ENCODE peak calls at places on chromosome 6, in five cellular contexts. Q, C, O, W and S are unnamed samples.

GRCh38 chr6:141965016-141965545 is 167.6 kb upstream of the GJE1 start:
- DNase-seq in Q (no peak), C (no peak), O (no peak), W (no peak), S (no peak)

GRCh38 chr6:139981810-139982550 is 607.5 kb upstream of the CITED2 start:
- DNase-seq in Q (peak), C (peak), O (no peak), W (no peak), S (no peak)

GRCh38 chr6:149696904-149697303 is 21.0 kb downstream of the LATS1 start:
- DNase-seq in Q (peak), C (no peak), O (no peak), W (no peak), S (no peak)

GRCh38 chr6:154721460-154721859 is 11.8 kb upstream of the SCAF8 start:
- DNase-seq in Q (peak), C (no peak), O (no peak), W (no peak), S (no peak)

GRCh38 chr6:166277021-166277420 is 31.2 kb downstream of the PRR18 start:
- DNase-seq in Q (no peak), C (no peak), O (no peak), W (no peak), S (no peak)

GRCh38 chr6:108341312-108341711 is 46.5 kb downstream of the AFG1L start:
- DNase-seq in Q (no peak), C (no peak), O (no peak), W (no peak), S (no peak)

GRCh38 chr6:4294636-4295035 is 159.3 kb upstream of the ECI2 start:
- DNase-seq in Q (no peak), C (no peak), O (no peak), W (no peak), S (no peak)

GRCh38 chr6:143060806-143061596 is at the start of gene AIG1:
- DNase-seq in Q (no peak), C (no peak), O (peak), W (no peak), S (peak)

GRCh38 chr6:88870728-88871330 is 92.6 kb downstream of the RNGTT start:
- DNase-seq in Q (peak), C (peak), O (peak), W (peak), S (peak)

GRCh38 chr6:87146363-87146762 is 9.0 kb upstream of the ZNF292 start:
- DNase-seq in Q (no peak), C (no peak), O (no peak), W (no peak), S (no peak)

GRCh38 chr6:93474733-93475179 is 55.4 kb upstream of the EPHA7 start:
- DNase-seq in Q (no peak), C (no peak), O (no peak), W (no peak), S (no peak)

GRCh38 chr6:46637933-46638332 is 14.7 kb downstream of the CYP39A1 start:
- DNase-seq in Q (no peak), C (no peak), O (no peak), W (no peak), S (no peak)

GRCh38 chr6:140636698-140637402 is 1262.4 kb upstream of the CITED2 start:
- DNase-seq in Q (no peak), C (no peak), O (no peak), W (peak), S (no peak)

GRCh38 chr6:135537782-135538301 is 40.3 kb upstream of the AHI1 start:
- DNase-seq in Q (peak), C (peak), O (no peak), W (no peak), S (no peak)

GRCh38 chr6:158410784-158411183 is 98.5 kb downstream of the TULP4 start:
- DNase-seq in Q (no peak), C (no peak), O (no peak), W (no peak), S (no peak)

GRCh38 chr6:37212268-37212667 is 42.3 kb downstream of the PIM1 start:
- DNase-seq in Q (no peak), C (no peak), O (no peak), W (no peak), S (no peak)

GRCh38 chr6:133761706-133762105 is 127.2 kb upstream of the TCF21 start:
- DNase-seq in Q (peak), C (no peak), O (no peak), W (no peak), S (no peak)

GRCh38 chr6:114084327-114084890 is 113.5 kb upstream of the HDAC2 start:
- DNase-seq in Q (no peak), C (no peak), O (no peak), W (no peak), S (no peak)

GRCh38 chr6:168155193-168155592 is 76.2 kb upstream of the FRMD1 start:
- DNase-seq in Q (peak), C (peak), O (no peak), W (no peak), S (no peak)

GRCh38 chr6:47258724-47259347 is 50.9 kb downstream of the TNFRSF21 start:
- DNase-seq in Q (no peak), C (no peak), O (no peak), W (no peak), S (peak)

GRCh38 chr6:20154778-20155177 is 57.5 kb downstream of the MBOAT1 start:
- DNase-seq in Q (no peak), C (no peak), O (no peak), W (no peak), S (no peak)

GRCh38 chr6:154865291-154865690 is 129.8 kb upstream of the TIAM2 start:
- DNase-seq in Q (peak), C (no peak), O (no peak), W (no peak), S (no peak)

GRCh38 chr6:72724545-72724944 is 102.7 kb downstream of the KCNQ5 start:
- DNase-seq in Q (no peak), C (no peak), O (no peak), W (peak), S (no peak)

GRCh38 chr6:134317471-134318131 is at the start of gene SGK1:
- DNase-seq in Q (peak), C (peak), O (no peak), W (no peak), S (peak)

GRCh38 chr6:28988536-28989415 is 16.3 kb downstream of the ZNF311 start:
- DNase-seq in Q (peak), C (peak), O (peak), W (no peak), S (peak)

GRCh38 chr6:41693281-41693838 is 42.0 kb downstream of the TFEB start:
- DNase-seq in Q (no peak), C (no peak), O (no peak), W (no peak), S (no peak)

GRCh38 chr6:29107758-29108157 is at the start of gene OR2J3:
- DNase-seq in Q (no peak), C (no peak), O (no peak), W (no peak), S (no peak)

GRCh38 chr6:10465633-10466499 is 51.0 kb upstream of the TFAP2A start:
- DNase-seq in Q (peak), C (peak), O (peak), W (no peak), S (peak)

GRCh38 chr6:30013296-30013922 is 47.7 kb upstream of the POLR1H start:
- DNase-seq in Q (no peak), C (no peak), O (peak), W (no peak), S (peak)

GRCh38 chr6:87897581-87898147 is 150.0 kb upstream of the SPACA1 start:
- DNase-seq in Q (peak), C (no peak), O (no peak), W (no peak), S (no peak)

GRCh38 chr6:33677689-33678088 is 33.8 kb downstream of the UQCC2 start:
- DNase-seq in Q (no peak), C (no peak), O (no peak), W (no peak), S (no peak)

GRCh38 chr6:33677153-33677660 is 34.3 kb downstream of the UQCC2 start:
- DNase-seq in Q (peak), C (no peak), O (no peak), W (no peak), S (no peak)

GRCh38 chr6:33675968-33676367 is 35.5 kb downstream of the UQCC2 start:
- DNase-seq in Q (no peak), C (no peak), O (no peak), W (no peak), S (no peak)

GRCh38 chr6:33678246-33678931 is 33.1 kb downstream of the UQCC2 start:
- DNase-seq in Q (no peak), C (no peak), O (no peak), W (no peak), S (no peak)

GRCh38 chr6:33676416-33677152 is 34.9 kb downstream of the UQCC2 start:
- DNase-seq in Q (no peak), C (no peak), O (no peak), W (no peak), S (no peak)
- TF ChIP-seq RCOR1 in Q (no peak), C (no peak), O (no peak), W (no peak), S (no peak)

DNA sequence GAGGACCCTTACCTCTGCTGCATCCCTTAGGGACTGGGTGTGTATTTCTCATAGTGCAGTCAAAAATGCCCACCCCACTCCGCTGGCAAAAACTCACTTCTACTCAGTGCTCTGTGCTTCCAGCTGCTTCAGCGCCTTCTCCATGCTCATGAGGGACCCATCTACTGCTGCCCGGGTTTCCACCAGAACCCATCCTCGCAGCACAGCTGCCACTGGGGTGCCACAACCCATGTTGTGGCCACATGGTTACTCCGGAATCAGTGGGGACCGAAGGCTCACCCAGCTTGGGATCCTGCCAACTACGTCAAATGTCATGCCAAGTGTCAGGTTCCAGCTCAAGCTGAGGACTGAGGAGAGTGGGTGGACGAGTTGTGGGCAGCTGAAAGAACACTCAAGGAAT is 774.2 kb upstream of the EYS start:
- DNase-seq in Q (no peak), C (no peak), O (no peak), W (no peak), S (no peak)
- TF ChIP-seq RCOR1 in Q (no peak), C (no peak), O (no peak), W (no peak), S (no peak)

DNA sequence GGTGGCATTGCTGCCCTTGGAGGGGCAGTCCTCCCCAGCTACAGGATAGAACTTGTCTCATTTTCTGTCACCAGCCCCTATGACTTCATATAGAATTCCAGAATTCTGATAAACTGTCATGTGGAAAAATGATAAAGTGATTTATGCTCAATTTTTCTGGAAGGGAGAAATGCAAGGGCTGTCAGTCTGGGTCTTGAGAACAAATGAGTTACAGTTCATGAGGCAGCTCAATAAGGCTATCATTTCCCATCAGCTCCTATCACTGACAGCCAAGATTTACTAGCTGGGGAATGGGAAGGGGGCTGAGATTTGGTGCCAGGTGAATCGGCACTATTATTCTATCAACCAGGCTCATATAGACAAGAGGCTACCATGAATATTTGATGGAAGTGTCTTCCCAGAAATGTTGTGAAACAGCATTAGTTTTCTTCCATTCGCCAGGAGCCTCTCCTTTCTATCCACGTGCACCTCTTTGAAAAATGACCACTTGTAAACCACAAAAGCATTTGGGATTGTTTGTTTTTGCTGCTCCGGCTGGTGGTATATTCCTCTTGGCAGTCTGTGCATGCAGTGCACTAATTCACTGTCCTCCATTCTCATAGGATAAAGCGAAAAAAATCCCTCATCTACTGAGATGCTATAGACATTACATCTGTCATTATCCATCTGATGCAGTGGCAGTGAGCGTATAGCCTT is 528.7 kb upstream of the RNF217 start:
- DNase-seq in Q (no peak), C (no peak), O (no peak), W (no peak), S (no peak)
- TF ChIP-seq RCOR1 in Q (no peak), C (no peak), O (no peak), W (no peak), S (no peak)

GRCh38 chr6:126804255-126805064 is 314.0 kb upstream of the RSPO3 start:
- DNase-seq in Q (peak), C (peak), O (peak), W (no peak), S (peak)
- TF ChIP-seq RCOR1 in Q (no peak), C (no peak), O (no peak), W (no peak), S (no peak)

GRCh38 chr6:43922423-43923375 is 152.7 kb downstream of the VEGFA start:
- DNase-seq in Q (no peak), C (no peak), O (no peak), W (no peak), S (no peak)

GRCh38 chr6:43926644-43927524 is 156.9 kb downstream of the VEGFA start:
- DNase-seq in Q (peak), C (peak), O (peak), W (no peak), S (peak)

GRCh38 chr6:43921548-43922422 is 151.8 kb downstream of the VEGFA start:
- DNase-seq in Q (no peak), C (no peak), O (no peak), W (no peak), S (no peak)

GRCh38 chr6:43923376-43924221 is 153.6 kb downstream of the VEGFA start:
- DNase-seq in Q (peak), C (no peak), O (no peak), W (no peak), S (no peak)

GRCh38 chr6:43924222-43924702 is 154.3 kb downstream of the VEGFA start:
- DNase-seq in Q (peak), C (no peak), O (no peak), W (peak), S (peak)
- TF ChIP-seq RCOR1 in Q (no peak), C (no peak), O (no peak), W (no peak), S (no peak)

GRCh38 chr6:119308048-119308570 is 41.5 kb downstream of the MAN1A1 start:
- DNase-seq in Q (peak), C (peak), O (no peak), W (no peak), S (no peak)
- TF ChIP-seq RCOR1 in Q (no peak), C (no peak), O (peak), W (no peak), S (no peak)

DNA sequence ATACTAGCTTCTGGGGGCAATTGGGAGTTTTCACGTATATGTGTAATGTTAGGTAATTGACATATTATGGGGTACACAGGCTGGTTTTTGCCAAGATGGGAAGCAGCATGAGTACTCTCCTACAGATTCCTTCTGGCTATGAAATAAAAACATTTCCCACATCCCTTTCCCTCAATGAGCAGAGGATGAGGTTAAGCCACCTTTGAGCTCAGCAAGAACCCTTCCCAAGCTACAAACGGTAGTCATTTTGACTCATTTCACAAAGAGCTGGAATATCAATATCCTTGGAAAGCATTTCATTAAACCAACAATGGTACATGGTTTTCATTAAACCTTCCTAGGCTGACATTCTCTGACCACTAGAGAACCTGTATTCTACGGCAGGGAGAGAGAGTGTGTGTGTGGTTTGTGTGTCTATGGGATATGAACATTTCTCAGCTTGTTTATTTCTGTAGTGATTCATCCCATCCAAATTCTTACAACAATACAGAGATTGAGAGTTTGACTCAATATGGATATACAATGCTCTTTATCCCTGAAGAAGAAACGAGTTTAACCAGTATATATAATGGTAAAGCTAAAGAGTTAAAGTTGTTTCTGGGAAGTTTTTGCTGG is 119.5 kb downstream of the ARHGAP18 start:
- DNase-seq in Q (peak), C (no peak), O (no peak), W (no peak), S (no peak)
- TF ChIP-seq RCOR1 in Q (no peak), C (no peak), O (no peak), W (no peak), S (no peak)